ENCODE peak calls at places on chromosomes 1 and 21, in eight cellular contexts. R, F, H, M, A, D, U and K are unnamed samples.
A peak's percentile ranks its signal among the peaks of the same experiment; 100 is the strongest.

GRCh38 chr1:236502579-236502971 is 21.2 kb upstream of the LGALS8 start:
- DNase-seq in R (no peak), F (no peak), H (peak; percentile 89), M (no peak), A (no peak), D (no peak), U (no peak), K (no peak)

GRCh38 chr1:38243106-38243505 is 196.5 kb upstream of the POU3F1 start:
- DNase-seq in R (no peak), F (no peak), H (no peak), M (no peak), A (no peak), D (no peak), U (no peak), K (peak; percentile 53)

GRCh38 chr1:224182057-224182865 is 779 bp upstream of the DEGS1 start:
- DNase-seq in R (no peak), F (no peak), H (no peak), M (no peak), A (no peak), D (peak; percentile 48), U (no peak), K (no peak)

GRCh38 chr21:44552681-44553080 is 1.4 kb upstream of the KRTAP10-2 start:
- DNase-seq in R (no peak), F (no peak), H (no peak), M (peak; percentile 1), A (no peak), D (no peak), U (no peak), K (no peak)

GRCh38 chr1:101079341-101079740 is 53.8 kb upstream of the DPH5 start:
- DNase-seq in R (no peak), F (no peak), H (no peak), M (no peak), A (no peak), D (no peak), U (no peak), K (no peak)

GRCh38 chr21:44423941-44424607 is 31.2 kb upstream of the LRRC3 start:
- DNase-seq in R (no peak), F (no peak), H (no peak), M (no peak), A (no peak), D (no peak), U (no peak), K (no peak)

GRCh38 chr1:233367057-233367759 is 39.7 kb downstream of the MAP3K21 start:
- DNase-seq in R (no peak), F (no peak), H (no peak), M (no peak), A (no peak), D (no peak), U (no peak), K (no peak)

GRCh38 chr1:106254748-106255147 is 801.7 kb upstream of the PRMT6 start:
- DNase-seq in R (no peak), F (no peak), H (peak; percentile 41), M (no peak), A (no peak), D (no peak), U (no peak), K (no peak)

GRCh38 chr1:42146127-42146915 is 6.9 kb upstream of the GUCA2B start:
- DNase-seq in R (no peak), F (no peak), H (no peak), M (no peak), A (no peak), D (no peak), U (no peak), K (no peak)

GRCh38 chr1:152003846-152004442 is 10.3 kb upstream of the S100A10 start:
- DNase-seq in R (no peak), F (no peak), H (no peak), M (no peak), A (no peak), D (no peak), U (no peak), K (no peak)

GRCh38 chr1:219020386-219020785 is 153.3 kb upstream of the LYPLAL1 start:
- DNase-seq in R (no peak), F (no peak), H (no peak), M (no peak), A (no peak), D (no peak), U (no peak), K (no peak)

GRCh38 chr1:234089396-234089795 is 184.9 kb downstream of the SLC35F3 start:
- DNase-seq in R (no peak), F (no peak), H (no peak), M (peak; percentile 23), A (no peak), D (no peak), U (no peak), K (no peak)

GRCh38 chr1:94873520-94874351 is 53.2 kb downstream of the CNN3 start:
- DNase-seq in R (peak; percentile 55), F (no peak), H (peak; percentile 34), M (no peak), A (no peak), D (no peak), U (no peak), K (no peak)

GRCh38 chr1:79469121-79469520 is 462.6 kb upstream of the ADGRL4 start:
- DNase-seq in R (no peak), F (no peak), H (no peak), M (no peak), A (no peak), D (no peak), U (no peak), K (no peak)

GRCh38 chr1:8789314-8790214 is 27.9 kb downstream of the RERE start:
- DNase-seq in R (no peak), F (no peak), H (no peak), M (no peak), A (no peak), D (no peak), U (no peak), K (no peak)

GRCh38 chr1:20359451-20360330 is 69.0 kb downstream of the VWA5B1 start:
- DNase-seq in R (no peak), F (peak; percentile 75), H (no peak), M (no peak), A (no peak), D (peak; percentile 78), U (no peak), K (peak; percentile 58)

GRCh38 chr1:201964266-201964665 is 9.0 kb downstream of the TIMM17A start:
- DNase-seq in R (no peak), F (no peak), H (peak; percentile 9), M (no peak), A (no peak), D (no peak), U (no peak), K (no peak)

GRCh38 chr1:25537148-25537831 is 6.1 kb upstream of the LDLRAP1 start:
- DNase-seq in R (no peak), F (no peak), H (no peak), M (no peak), A (no peak), D (no peak), U (no peak), K (no peak)

GRCh38 chr1:183101081-183101480 is 77.9 kb downstream of the LAMC1 start:
- DNase-seq in R (no peak), F (no peak), H (no peak), M (no peak), A (no peak), D (no peak), U (no peak), K (no peak)

GRCh38 chr21:33025471-33026298 is at the start of gene OLIG2:
- DNase-seq in R (peak; percentile 90), F (no peak), H (no peak), M (peak; percentile 71), A (no peak), D (no peak), U (no peak), K (no peak)

GRCh38 chr1:86957206-86957605 is 42.8 kb downstream of the HS2ST1 start:
- DNase-seq in R (no peak), F (no peak), H (no peak), M (no peak), A (no peak), D (no peak), U (no peak), K (no peak)

GRCh38 chr21:25362375-25363267 is 244.7 kb downstream of the MRPL39 start:
- DNase-seq in R (no peak), F (no peak), H (no peak), M (no peak), A (no peak), D (no peak), U (no peak), K (no peak)